ENCODE peak calls at places on chromosome 11, in four cellular contexts. One of them, this sample, is unnamed.

GRCh38 chr11:109547356-109548027 is 125.5 kb downstream of the C11orf87 start:
- DNase-seq in activated T-cell treated with anti-CD3 and anti-CD28 coated beads for 1 hour: no peak
- DNase-seq in epithelial cell of prostate: no peak
- DNase-seq in activated CD8-positive, alpha-beta memory T cell treated with anti-CD3 and anti-CD28 coated beads for 24 hours: no peak
- DNase-seq in this sample: no peak

GRCh38 chr11:92267968-92268367 is 43.4 kb downstream of the FAT3 start:
- DNase-seq in activated T-cell treated with anti-CD3 and anti-CD28 coated beads for 1 hour: no peak
- DNase-seq in epithelial cell of prostate: no peak
- DNase-seq in activated CD8-positive, alpha-beta memory T cell treated with anti-CD3 and anti-CD28 coated beads for 24 hours: no peak
- DNase-seq in this sample: no peak

GRCh38 chr11:58592760-58593472 is 14.1 kb downstream of the ZFP91 start:
- DNase-seq in activated T-cell treated with anti-CD3 and anti-CD28 coated beads for 1 hour: no peak
- DNase-seq in epithelial cell of prostate: no peak
- DNase-seq in activated CD8-positive, alpha-beta memory T cell treated with anti-CD3 and anti-CD28 coated beads for 24 hours: peak
- DNase-seq in this sample: no peak

GRCh38 chr11:10302744-10303557 is 1.9 kb upstream of the ADM start:
- DNase-seq in activated T-cell treated with anti-CD3 and anti-CD28 coated beads for 1 hour: peak
- DNase-seq in epithelial cell of prostate: no peak
- DNase-seq in activated CD8-positive, alpha-beta memory T cell treated with anti-CD3 and anti-CD28 coated beads for 24 hours: peak
- DNase-seq in this sample: no peak

GRCh38 chr11:100632970-100633452 is 54.1 kb upstream of the ARHGAP42 start:
- DNase-seq in activated T-cell treated with anti-CD3 and anti-CD28 coated beads for 1 hour: no peak
- DNase-seq in epithelial cell of prostate: no peak
- DNase-seq in activated CD8-positive, alpha-beta memory T cell treated with anti-CD3 and anti-CD28 coated beads for 24 hours: no peak
- DNase-seq in this sample: no peak

GRCh38 chr11:111939836-111940604 is 2.9 kb downstream of the DIXDC1 start:
- DNase-seq in activated T-cell treated with anti-CD3 and anti-CD28 coated beads for 1 hour: no peak
- DNase-seq in epithelial cell of prostate: no peak
- DNase-seq in activated CD8-positive, alpha-beta memory T cell treated with anti-CD3 and anti-CD28 coated beads for 24 hours: no peak
- DNase-seq in this sample: no peak

GRCh38 chr11:116233581-116233980 is 539.2 kb downstream of the BUD13 start:
- DNase-seq in activated T-cell treated with anti-CD3 and anti-CD28 coated beads for 1 hour: no peak
- DNase-seq in epithelial cell of prostate: no peak
- DNase-seq in activated CD8-positive, alpha-beta memory T cell treated with anti-CD3 and anti-CD28 coated beads for 24 hours: no peak
- DNase-seq in this sample: no peak

GRCh38 chr11:78290293-78291176 is 101.8 kb downstream of the USP35 start:
- DNase-seq in activated T-cell treated with anti-CD3 and anti-CD28 coated beads for 1 hour: no peak
- DNase-seq in epithelial cell of prostate: peak
- DNase-seq in activated CD8-positive, alpha-beta memory T cell treated with anti-CD3 and anti-CD28 coated beads for 24 hours: no peak
- DNase-seq in this sample: no peak

GRCh38 chr11:119691020-119691666 is 37.9 kb downstream of the NECTIN1 start:
- DNase-seq in activated T-cell treated with anti-CD3 and anti-CD28 coated beads for 1 hour: no peak
- DNase-seq in epithelial cell of prostate: no peak
- DNase-seq in activated CD8-positive, alpha-beta memory T cell treated with anti-CD3 and anti-CD28 coated beads for 24 hours: no peak
- DNase-seq in this sample: no peak

GRCh38 chr11:118436639-118437045 is 350 bp downstream of the KMT2A start:
- DNase-seq in activated T-cell treated with anti-CD3 and anti-CD28 coated beads for 1 hour: no peak
- DNase-seq in epithelial cell of prostate: no peak
- DNase-seq in activated CD8-positive, alpha-beta memory T cell treated with anti-CD3 and anti-CD28 coated beads for 24 hours: no peak
- DNase-seq in this sample: no peak

GRCh38 chr11:13040969-13041561 is 31.9 kb downstream of the RASSF10 start:
- DNase-seq in activated T-cell treated with anti-CD3 and anti-CD28 coated beads for 1 hour: no peak
- DNase-seq in epithelial cell of prostate: no peak
- DNase-seq in activated CD8-positive, alpha-beta memory T cell treated with anti-CD3 and anti-CD28 coated beads for 24 hours: no peak
- DNase-seq in this sample: no peak

GRCh38 chr11:92227233-92227593 is 2.6 kb downstream of the FAT3 start:
- DNase-seq in activated T-cell treated with anti-CD3 and anti-CD28 coated beads for 1 hour: no peak
- DNase-seq in epithelial cell of prostate: no peak
- DNase-seq in activated CD8-positive, alpha-beta memory T cell treated with anti-CD3 and anti-CD28 coated beads for 24 hours: no peak
- DNase-seq in this sample: no peak

GRCh38 chr11:2927851-2928604 is 1.2 kb downstream of the PHLDA2 start:
- DNase-seq in activated T-cell treated with anti-CD3 and anti-CD28 coated beads for 1 hour: no peak
- DNase-seq in epithelial cell of prostate: no peak
- DNase-seq in activated CD8-positive, alpha-beta memory T cell treated with anti-CD3 and anti-CD28 coated beads for 24 hours: no peak
- DNase-seq in this sample: no peak

GRCh38 chr11:47056261-47056915 is 119.8 kb downstream of the CSTPP1 start:
- DNase-seq in activated T-cell treated with anti-CD3 and anti-CD28 coated beads for 1 hour: no peak
- DNase-seq in epithelial cell of prostate: no peak
- DNase-seq in activated CD8-positive, alpha-beta memory T cell treated with anti-CD3 and anti-CD28 coated beads for 24 hours: no peak
- DNase-seq in this sample: no peak

GRCh38 chr11:118295834-118296454 is 8.6 kb upstream of the CD3E start:
- DNase-seq in activated T-cell treated with anti-CD3 and anti-CD28 coated beads for 1 hour: peak
- DNase-seq in epithelial cell of prostate: no peak
- DNase-seq in activated CD8-positive, alpha-beta memory T cell treated with anti-CD3 and anti-CD28 coated beads for 24 hours: peak
- DNase-seq in this sample: no peak

GRCh38 chr11:62604460-62605130 is 2.9 kb upstream of the MTA2 start:
- DNase-seq in activated T-cell treated with anti-CD3 and anti-CD28 coated beads for 1 hour: no peak
- DNase-seq in epithelial cell of prostate: no peak
- DNase-seq in activated CD8-positive, alpha-beta memory T cell treated with anti-CD3 and anti-CD28 coated beads for 24 hours: no peak
- DNase-seq in this sample: no peak

GRCh38 chr11:73085189-73085875 is 56.8 kb downstream of the FCHSD2 start:
- DNase-seq in activated T-cell treated with anti-CD3 and anti-CD28 coated beads for 1 hour: no peak
- DNase-seq in epithelial cell of prostate: no peak
- DNase-seq in activated CD8-positive, alpha-beta memory T cell treated with anti-CD3 and anti-CD28 coated beads for 24 hours: no peak
- DNase-seq in this sample: no peak

GRCh38 chr11:2665747-2666710 is 33.8 kb downstream of the KCNQ1OT1 start:
- DNase-seq in activated T-cell treated with anti-CD3 and anti-CD28 coated beads for 1 hour: no peak
- DNase-seq in epithelial cell of prostate: no peak
- DNase-seq in activated CD8-positive, alpha-beta memory T cell treated with anti-CD3 and anti-CD28 coated beads for 24 hours: no peak
- DNase-seq in this sample: no peak

GRCh38 chr11:111347002-111347722 is 31.9 kb downstream of the POU2AF1 start:
- DNase-seq in activated T-cell treated with anti-CD3 and anti-CD28 coated beads for 1 hour: no peak
- DNase-seq in epithelial cell of prostate: no peak
- DNase-seq in activated CD8-positive, alpha-beta memory T cell treated with anti-CD3 and anti-CD28 coated beads for 24 hours: no peak
- DNase-seq in this sample: no peak

GRCh38 chr11:44314733-44315132 is 4.8 kb upstream of the ALX4 start:
- DNase-seq in activated T-cell treated with anti-CD3 and anti-CD28 coated beads for 1 hour: no peak
- DNase-seq in epithelial cell of prostate: no peak
- DNase-seq in activated CD8-positive, alpha-beta memory T cell treated with anti-CD3 and anti-CD28 coated beads for 24 hours: no peak
- DNase-seq in this sample: no peak

GRCh38 chr11:12761029-12761428 is 86.8 kb downstream of the TEAD1 start:
- DNase-seq in activated T-cell treated with anti-CD3 and anti-CD28 coated beads for 1 hour: no peak
- DNase-seq in epithelial cell of prostate: no peak
- DNase-seq in activated CD8-positive, alpha-beta memory T cell treated with anti-CD3 and anti-CD28 coated beads for 24 hours: no peak
- DNase-seq in this sample: no peak

GRCh38 chr11:64724863-64725535 is 2.0 kb upstream of the NRXN2 start:
- DNase-seq in activated T-cell treated with anti-CD3 and anti-CD28 coated beads for 1 hour: no peak
- DNase-seq in epithelial cell of prostate: no peak
- DNase-seq in activated CD8-positive, alpha-beta memory T cell treated with anti-CD3 and anti-CD28 coated beads for 24 hours: peak
- DNase-seq in this sample: no peak

GRCh38 chr11:4514196-4514595 is 30.8 kb upstream of the OR52M1 start:
- DNase-seq in activated T-cell treated with anti-CD3 and anti-CD28 coated beads for 1 hour: no peak
- DNase-seq in epithelial cell of prostate: no peak
- DNase-seq in activated CD8-positive, alpha-beta memory T cell treated with anti-CD3 and anti-CD28 coated beads for 24 hours: no peak
- DNase-seq in this sample: no peak

GRCh38 chr11:62896049-62896448 is 15.4 kb downstream of the SLC3A2 start:
- DNase-seq in activated T-cell treated with anti-CD3 and anti-CD28 coated beads for 1 hour: no peak
- DNase-seq in epithelial cell of prostate: no peak
- DNase-seq in activated CD8-positive, alpha-beta memory T cell treated with anti-CD3 and anti-CD28 coated beads for 24 hours: no peak
- DNase-seq in this sample: no peak

GRCh38 chr11:47533690-47534135 is 19.2 kb downstream of the CELF1 start:
- DNase-seq in activated T-cell treated with anti-CD3 and anti-CD28 coated beads for 1 hour: no peak
- DNase-seq in epithelial cell of prostate: no peak
- DNase-seq in activated CD8-positive, alpha-beta memory T cell treated with anti-CD3 and anti-CD28 coated beads for 24 hours: no peak
- DNase-seq in this sample: no peak

GRCh38 chr11:36509265-36509664 is 807 bp downstream of the TRAF6 start:
- DNase-seq in activated T-cell treated with anti-CD3 and anti-CD28 coated beads for 1 hour: no peak
- DNase-seq in epithelial cell of prostate: no peak
- DNase-seq in activated CD8-positive, alpha-beta memory T cell treated with anti-CD3 and anti-CD28 coated beads for 24 hours: no peak
- DNase-seq in this sample: no peak

GRCh38 chr11:34262601-34263081 is 95.2 kb downstream of the ABTB2 start:
- DNase-seq in activated T-cell treated with anti-CD3 and anti-CD28 coated beads for 1 hour: no peak
- DNase-seq in epithelial cell of prostate: no peak
- DNase-seq in activated CD8-positive, alpha-beta memory T cell treated with anti-CD3 and anti-CD28 coated beads for 24 hours: no peak
- DNase-seq in this sample: no peak

GRCh38 chr11:45997599-45997998 is 75.1 kb downstream of the LARGE2 start:
- DNase-seq in activated T-cell treated with anti-CD3 and anti-CD28 coated beads for 1 hour: no peak
- DNase-seq in epithelial cell of prostate: peak
- DNase-seq in activated CD8-positive, alpha-beta memory T cell treated with anti-CD3 and anti-CD28 coated beads for 24 hours: no peak
- DNase-seq in this sample: no peak